ENCODE peak calls at places on chromosomes 7 and 10, in ten cellular contexts. One of them, this sample, is unnamed.

GRCh38 chr10:92420554-92421275 is 129.7 kb downstream of the MARCHF5 start:
- DNase-seq in colonic mucosa: no peak
- DNase-seq in hepatocyte: no peak
- DNase-seq in brain microvascular endothelial cell: no peak
- DNase-seq in AG10803: no peak
- DNase-seq in fibroblast of lung: no peak
- DNase-seq in HL-60: no peak
- DNase-seq in cardiac muscle cell: peak; percentile 15
- DNase-seq in HCT116: no peak
- DNase-seq in fibroblast of mammary gland: no peak
- DNase-seq in this sample: peak; percentile 12

GRCh38 chr7:140646931-140647647 is 6.5 kb upstream of the DENND2A start:
- DNase-seq in colonic mucosa: peak; percentile 51
- DNase-seq in hepatocyte: peak; percentile 57
- DNase-seq in brain microvascular endothelial cell: no peak
- DNase-seq in AG10803: no peak
- DNase-seq in fibroblast of lung: no peak
- DNase-seq in HL-60: peak; percentile 28
- DNase-seq in cardiac muscle cell: peak; percentile 32
- DNase-seq in HCT116: peak; percentile 50
- DNase-seq in fibroblast of mammary gland: no peak
- DNase-seq in this sample: peak; percentile 40

GRCh38 chr10:126569513-126570447 is 100.7 kb downstream of the C10orf90 start:
- DNase-seq in colonic mucosa: no peak
- DNase-seq in hepatocyte: peak; percentile 19
- DNase-seq in brain microvascular endothelial cell: peak; percentile 91
- DNase-seq in AG10803: peak; percentile 80
- DNase-seq in fibroblast of lung: peak; percentile 92
- DNase-seq in HL-60: no peak
- DNase-seq in cardiac muscle cell: peak; percentile 72
- DNase-seq in HCT116: no peak
- DNase-seq in fibroblast of mammary gland: peak; percentile 86
- DNase-seq in this sample: peak; percentile 65

GRCh38 chr10:56782503-56782902 is 421.4 kb upstream of the ZWINT start:
- DNase-seq in colonic mucosa: no peak
- DNase-seq in hepatocyte: no peak
- DNase-seq in brain microvascular endothelial cell: no peak
- DNase-seq in AG10803: no peak
- DNase-seq in fibroblast of lung: no peak
- DNase-seq in HL-60: no peak
- DNase-seq in cardiac muscle cell: no peak
- DNase-seq in HCT116: no peak
- DNase-seq in fibroblast of mammary gland: no peak
- DNase-seq in this sample: no peak

GRCh38 chr10:88386204-88386877 is 196.8 kb downstream of the RNLS start:
- DNase-seq in colonic mucosa: peak; percentile 64
- DNase-seq in hepatocyte: peak; percentile 53
- DNase-seq in brain microvascular endothelial cell: peak; percentile 14
- DNase-seq in AG10803: no peak
- DNase-seq in fibroblast of lung: no peak
- DNase-seq in HL-60: no peak
- DNase-seq in cardiac muscle cell: peak; percentile 54
- DNase-seq in HCT116: no peak
- DNase-seq in fibroblast of mammary gland: peak; percentile 20
- DNase-seq in this sample: peak; percentile 47

GRCh38 chr10:63409465-63410027 is 56.2 kb downstream of the JMJD1C start:
- DNase-seq in colonic mucosa: no peak
- DNase-seq in hepatocyte: peak; percentile 8
- DNase-seq in brain microvascular endothelial cell: peak; percentile 24
- DNase-seq in AG10803: peak; percentile 58
- DNase-seq in fibroblast of lung: peak; percentile 73
- DNase-seq in HL-60: no peak
- DNase-seq in cardiac muscle cell: peak; percentile 38
- DNase-seq in HCT116: no peak
- DNase-seq in fibroblast of mammary gland: peak; percentile 70
- DNase-seq in this sample: peak; percentile 63

GRCh38 chr7:99601656-99602310 is 3.7 kb downstream of the TMEM225B start:
- DNase-seq in colonic mucosa: no peak
- DNase-seq in hepatocyte: no peak
- DNase-seq in brain microvascular endothelial cell: no peak
- DNase-seq in AG10803: no peak
- DNase-seq in fibroblast of lung: no peak
- DNase-seq in HL-60: no peak
- DNase-seq in cardiac muscle cell: no peak
- DNase-seq in HCT116: no peak
- DNase-seq in fibroblast of mammary gland: no peak
- DNase-seq in this sample: no peak

GRCh38 chr10:132397671-132398565 is 918 bp downstream of the PWWP2B start:
- DNase-seq in colonic mucosa: peak; percentile 67
- DNase-seq in hepatocyte: peak; percentile 68
- DNase-seq in brain microvascular endothelial cell: no peak
- DNase-seq in AG10803: peak; percentile 56
- DNase-seq in fibroblast of lung: peak; percentile 59
- DNase-seq in HL-60: peak; percentile 53
- DNase-seq in cardiac muscle cell: peak; percentile 45
- DNase-seq in HCT116: no peak
- DNase-seq in fibroblast of mammary gland: peak; percentile 66
- DNase-seq in this sample: peak; percentile 58

GRCh38 chr7:136807598-136807997 is 60.9 kb upstream of the CHRM2 start:
- DNase-seq in colonic mucosa: no peak
- DNase-seq in hepatocyte: no peak
- DNase-seq in brain microvascular endothelial cell: no peak
- DNase-seq in AG10803: no peak
- DNase-seq in fibroblast of lung: no peak
- DNase-seq in HL-60: no peak
- DNase-seq in cardiac muscle cell: no peak
- DNase-seq in HCT116: no peak
- DNase-seq in fibroblast of mammary gland: no peak
- DNase-seq in this sample: no peak
- TF ChIP-seq CTCF in colonic mucosa: no peak
- TF ChIP-seq CTCF in hepatocyte: no peak
- TF ChIP-seq CTCF in brain microvascular endothelial cell: peak; percentile 2
- TF ChIP-seq CTCF in AG10803: no peak
- TF ChIP-seq CTCF in fibroblast of lung: no peak
- TF ChIP-seq CTCF in HL-60: no peak
- TF ChIP-seq CTCF in cardiac muscle cell: no peak
- TF ChIP-seq CTCF in HCT116: no peak
- TF ChIP-seq CTCF in fibroblast of mammary gland: no peak
- TF ChIP-seq CTCF in this sample: peak; percentile 7

DNA sequence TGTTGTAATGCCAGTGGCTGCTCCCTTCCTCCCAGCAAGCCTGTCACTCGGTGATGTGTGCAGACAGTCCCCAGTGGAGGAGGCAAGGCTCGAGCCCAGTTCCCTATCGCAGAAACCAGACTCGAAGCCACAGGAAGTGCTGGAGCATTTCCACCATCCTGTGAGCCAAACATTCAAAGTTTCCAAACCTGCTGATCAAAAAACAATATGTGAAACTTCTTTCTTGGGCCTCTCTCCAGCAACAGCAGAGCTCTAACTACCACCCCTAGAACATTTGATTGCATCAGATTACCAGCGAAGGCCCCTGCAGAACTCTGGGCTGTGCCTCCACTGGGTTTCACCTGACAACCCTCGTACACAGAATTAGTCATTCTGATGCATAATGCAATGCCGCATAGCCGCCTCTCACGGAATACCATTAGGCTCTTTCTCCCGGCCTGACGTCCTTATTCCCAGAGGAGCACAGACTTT is 94.0 kb downstream of the ELMO1 start:
- DNase-seq in colonic mucosa: peak; percentile 34
- DNase-seq in hepatocyte: peak; percentile 60
- DNase-seq in brain microvascular endothelial cell: peak; percentile 2
- DNase-seq in AG10803: no peak
- DNase-seq in fibroblast of lung: peak; percentile 11
- DNase-seq in HL-60: peak; percentile 94
- DNase-seq in cardiac muscle cell: peak; percentile 94
- DNase-seq in HCT116: no peak
- DNase-seq in fibroblast of mammary gland: peak; percentile 63
- DNase-seq in this sample: peak; percentile 10
- H3K4me3 ChIP-seq in colonic mucosa: no peak overlapping the region
- H3K4me3 ChIP-seq in hepatocyte: no peak overlapping the region
- H3K4me3 ChIP-seq in brain microvascular endothelial cell: no peak overlapping the region
- H3K4me3 ChIP-seq in AG10803: no peak overlapping the region
- H3K4me3 ChIP-seq in fibroblast of lung: no peak overlapping the region
- H3K4me3 ChIP-seq in HL-60: no peak overlapping the region
- H3K4me3 ChIP-seq in cardiac muscle cell: no peak overlapping the region
- H3K4me3 ChIP-seq in HCT116: no peak overlapping the region
- H3K4me3 ChIP-seq in fibroblast of mammary gland: no peak overlapping the region
- H3K4me3 ChIP-seq in this sample: no peak overlapping the region

GRCh38 chr7:128948976-128949760 is 11.4 kb downstream of the IRF5 start:
- DNase-seq in colonic mucosa: no peak
- DNase-seq in hepatocyte: no peak
- DNase-seq in brain microvascular endothelial cell: no peak
- DNase-seq in AG10803: no peak
- DNase-seq in fibroblast of lung: no peak
- DNase-seq in HL-60: peak; percentile 90
- DNase-seq in cardiac muscle cell: peak; percentile 53
- DNase-seq in HCT116: no peak
- DNase-seq in fibroblast of mammary gland: no peak
- DNase-seq in this sample: no peak

GRCh38 chr7:128948312-128948973 is 10.7 kb downstream of the IRF5 start:
- DNase-seq in colonic mucosa: no peak
- DNase-seq in hepatocyte: no peak
- DNase-seq in brain microvascular endothelial cell: no peak
- DNase-seq in AG10803: peak; percentile 8
- DNase-seq in fibroblast of lung: no peak
- DNase-seq in HL-60: peak; percentile 97
- DNase-seq in cardiac muscle cell: peak; percentile 39
- DNase-seq in HCT116: no peak
- DNase-seq in fibroblast of mammary gland: peak; percentile 8
- DNase-seq in this sample: no peak

GRCh38 chr7:128945668-128946366 is 8.1 kb downstream of the IRF5 start:
- DNase-seq in colonic mucosa: no peak
- DNase-seq in hepatocyte: no peak
- DNase-seq in brain microvascular endothelial cell: no peak
- DNase-seq in AG10803: no peak
- DNase-seq in fibroblast of lung: no peak
- DNase-seq in HL-60: no peak
- DNase-seq in cardiac muscle cell: no peak
- DNase-seq in HCT116: no peak
- DNase-seq in fibroblast of mammary gland: no peak
- DNase-seq in this sample: no peak

GRCh38 chr7:128947854-128948253 is 10.1 kb downstream of the IRF5 start:
- DNase-seq in colonic mucosa: no peak
- DNase-seq in hepatocyte: no peak
- DNase-seq in brain microvascular endothelial cell: no peak
- DNase-seq in AG10803: no peak
- DNase-seq in fibroblast of lung: no peak
- DNase-seq in HL-60: no peak
- DNase-seq in cardiac muscle cell: no peak
- DNase-seq in HCT116: no peak
- DNase-seq in fibroblast of mammary gland: peak; percentile 11
- DNase-seq in this sample: no peak

DNA sequence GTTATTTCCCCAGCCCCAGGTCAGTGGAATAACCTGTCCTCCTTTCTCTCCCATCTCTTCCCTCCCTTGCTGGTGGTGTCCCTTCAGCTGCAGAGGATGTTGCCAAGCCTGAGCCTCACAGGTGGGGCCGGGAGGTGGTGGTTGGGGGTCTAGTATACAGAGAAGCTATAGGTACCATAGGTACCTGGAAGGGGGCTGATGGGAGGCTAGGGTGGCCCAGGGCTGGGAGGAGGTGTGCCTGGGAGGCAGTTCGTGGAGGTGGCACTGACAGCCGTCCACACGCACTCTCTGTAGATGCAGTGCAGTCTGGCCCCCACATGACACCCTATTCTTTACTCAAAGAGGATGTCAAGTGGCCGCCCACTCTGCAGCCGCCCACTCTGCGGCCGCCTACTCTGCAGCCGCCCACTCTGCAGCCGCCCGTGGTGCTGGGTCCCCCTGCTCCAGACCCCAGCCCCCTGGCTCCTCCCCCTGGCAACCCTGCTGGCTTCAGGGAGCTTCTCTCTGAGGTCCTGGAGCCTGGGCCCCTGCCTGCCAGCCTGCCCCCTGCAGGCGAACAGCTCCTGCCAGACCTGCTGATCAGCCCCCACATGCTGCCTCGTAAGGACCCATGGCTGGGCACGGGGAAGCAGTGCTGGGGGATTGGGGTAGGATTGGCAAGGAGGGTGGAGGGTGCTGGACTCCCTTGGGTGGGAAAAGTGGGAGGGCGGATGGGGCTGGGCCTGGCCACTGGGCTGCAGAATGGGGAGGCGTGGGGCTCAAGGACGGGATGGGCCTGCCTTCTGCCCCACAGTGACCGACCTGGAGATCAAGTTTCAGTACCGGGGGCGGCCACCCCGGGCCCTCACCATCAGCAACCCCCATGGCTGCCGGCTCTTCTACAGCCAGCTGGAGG is 9.5 kb downstream of the IRF5 start:
- DNase-seq in colonic mucosa: no peak
- DNase-seq in hepatocyte: no peak
- DNase-seq in brain microvascular endothelial cell: no peak
- DNase-seq in AG10803: no peak
- DNase-seq in fibroblast of lung: no peak
- DNase-seq in HL-60: no peak
- DNase-seq in cardiac muscle cell: no peak
- DNase-seq in HCT116: no peak
- DNase-seq in fibroblast of mammary gland: no peak
- DNase-seq in this sample: no peak
- TF ChIP-seq CTCF in colonic mucosa: no peak
- TF ChIP-seq CTCF in hepatocyte: no peak
- TF ChIP-seq CTCF in brain microvascular endothelial cell: peak; percentile 47
- TF ChIP-seq CTCF in AG10803: no peak
- TF ChIP-seq CTCF in fibroblast of lung: no peak
- TF ChIP-seq CTCF in HL-60: no peak
- TF ChIP-seq CTCF in cardiac muscle cell: peak; percentile 17
- TF ChIP-seq CTCF in HCT116: peak; percentile 50
- TF ChIP-seq CTCF in fibroblast of mammary gland: peak; percentile 9
- TF ChIP-seq CTCF in this sample: peak; percentile 6

GRCh38 chr7:30332549-30332948 is 48.2 kb downstream of the ZNRF2 start:
- DNase-seq in colonic mucosa: no peak
- DNase-seq in hepatocyte: no peak
- DNase-seq in brain microvascular endothelial cell: no peak
- DNase-seq in AG10803: no peak
- DNase-seq in fibroblast of lung: no peak
- DNase-seq in HL-60: no peak
- DNase-seq in cardiac muscle cell: no peak
- DNase-seq in HCT116: no peak
- DNase-seq in fibroblast of mammary gland: no peak
- DNase-seq in this sample: no peak

GRCh38 chr7:30330134-30331111 is 46.0 kb downstream of the ZNRF2 start:
- DNase-seq in colonic mucosa: no peak
- DNase-seq in hepatocyte: no peak
- DNase-seq in brain microvascular endothelial cell: no peak
- DNase-seq in AG10803: no peak
- DNase-seq in fibroblast of lung: peak; percentile 28
- DNase-seq in HL-60: peak; percentile 14
- DNase-seq in cardiac muscle cell: no peak
- DNase-seq in HCT116: no peak
- DNase-seq in fibroblast of mammary gland: no peak
- DNase-seq in this sample: no peak

GRCh38 chr7:30329706-30330105 is 45.3 kb downstream of the ZNRF2 start:
- DNase-seq in colonic mucosa: no peak
- DNase-seq in hepatocyte: no peak
- DNase-seq in brain microvascular endothelial cell: no peak
- DNase-seq in AG10803: no peak
- DNase-seq in fibroblast of lung: no peak
- DNase-seq in HL-60: peak; percentile 56
- DNase-seq in cardiac muscle cell: no peak
- DNase-seq in HCT116: no peak
- DNase-seq in fibroblast of mammary gland: no peak
- DNase-seq in this sample: no peak

GRCh38 chr7:30327813-30328212 is 43.4 kb downstream of the ZNRF2 start:
- DNase-seq in colonic mucosa: no peak
- DNase-seq in hepatocyte: no peak
- DNase-seq in brain microvascular endothelial cell: peak; percentile 24
- DNase-seq in AG10803: peak; percentile 33
- DNase-seq in fibroblast of lung: peak; percentile 56
- DNase-seq in HL-60: no peak
- DNase-seq in cardiac muscle cell: peak; percentile 40
- DNase-seq in HCT116: no peak
- DNase-seq in fibroblast of mammary gland: peak; percentile 60
- DNase-seq in this sample: peak; percentile 33

DNA sequence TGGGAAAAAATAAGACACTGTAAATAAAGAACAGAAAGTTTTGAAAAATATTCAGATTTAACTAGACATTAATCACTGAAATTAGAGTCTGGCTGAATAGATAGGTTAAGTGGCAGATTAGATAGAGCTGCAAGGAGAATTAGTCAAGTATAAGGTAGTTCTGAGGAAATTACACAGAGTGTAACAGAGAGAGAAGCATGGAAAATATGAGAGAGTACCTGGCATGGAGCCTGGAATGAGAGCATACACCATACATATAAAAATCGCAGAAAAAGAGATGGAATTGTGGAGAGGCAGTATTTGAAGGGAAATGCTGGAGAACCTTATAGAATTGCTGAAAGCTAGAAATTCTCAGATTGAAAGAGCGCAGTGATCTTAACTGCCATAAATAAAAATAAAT is 46.9 kb downstream of the ZNRF2 start:
- DNase-seq in colonic mucosa: peak; percentile 60
- DNase-seq in hepatocyte: no peak
- DNase-seq in brain microvascular endothelial cell: peak; percentile 33
- DNase-seq in AG10803: no peak
- DNase-seq in fibroblast of lung: peak; percentile 40
- DNase-seq in HL-60: no peak
- DNase-seq in cardiac muscle cell: peak; percentile 66
- DNase-seq in HCT116: no peak
- DNase-seq in fibroblast of mammary gland: peak; percentile 27
- DNase-seq in this sample: no peak
- H3K4me3 ChIP-seq in colonic mucosa: no peak overlapping the region
- H3K4me3 ChIP-seq in hepatocyte: no peak overlapping the region
- H3K4me3 ChIP-seq in brain microvascular endothelial cell: no peak overlapping the region
- H3K4me3 ChIP-seq in AG10803: no peak overlapping the region
- H3K4me3 ChIP-seq in fibroblast of lung: no peak overlapping the region
- H3K4me3 ChIP-seq in HL-60: no peak overlapping the region
- H3K4me3 ChIP-seq in cardiac muscle cell: no peak overlapping the region
- H3K4me3 ChIP-seq in HCT116: no peak overlapping the region
- H3K4me3 ChIP-seq in fibroblast of mammary gland: no peak overlapping the region
- H3K4me3 ChIP-seq in this sample: no peak overlapping the region